ENCODE peak calls at places on chromosomes 1 and 21, in four cellular contexts. One of them, this sample, is unnamed.

GRCh38 chr1:5632814-5633213 is 359.4 kb downstream of the NPHP4 start:
- DNase-seq in A549: no peak
- DNase-seq in IMR-90: no peak
- DNase-seq in K562: no peak
- DNase-seq in this sample: no peak

GRCh38 chr1:51506537-51506936 is 12.5 kb downstream of the EPS15 start:
- DNase-seq in IMR-90: peak; percentile 81
- DNase-seq in A549: no peak
- DNase-seq in K562: no peak
- DNase-seq in this sample: no peak

GRCh38 chr1:5267603-5268235 is 613.3 kb downstream of the AJAP1 start:
- DNase-seq in IMR-90: no peak
- DNase-seq in A549: no peak
- DNase-seq in K562: no peak
- DNase-seq in this sample: no peak

GRCh38 chr1:92929461-92929860 is 31.8 kb downstream of the DIPK1A start:
- DNase-seq in K562: no peak
- DNase-seq in IMR-90: peak; percentile 46
- DNase-seq in A549: no peak
- DNase-seq in this sample: no peak

GRCh38 chr1:19096036-19096833 is 113.8 kb downstream of the UBR4 start:
- DNase-seq in A549: peak; percentile 56
- DNase-seq in IMR-90: peak; percentile 7
- DNase-seq in K562: peak; percentile 28
- DNase-seq in this sample: peak; percentile 21

GRCh38 chr1:36408479-36408878 is 10.8 kb upstream of the LSM10 start:
- DNase-seq in IMR-90: peak; percentile 61
- DNase-seq in A549: no peak
- DNase-seq in K562: no peak
- DNase-seq in this sample: no peak

GRCh38 chr1:237794071-237794470 is 96.7 kb downstream of the ZP4 start:
- DNase-seq in A549: peak; percentile 50
- DNase-seq in IMR-90: no peak
- DNase-seq in K562: no peak
- DNase-seq in this sample: no peak

GRCh38 chr1:93597697-93598096 is 83.9 kb downstream of the BCAR3 start:
- DNase-seq in A549: no peak
- DNase-seq in IMR-90: no peak
- DNase-seq in K562: no peak
- DNase-seq in this sample: no peak

GRCh38 chr21:25578070-25578961 is 29.0 kb downstream of the MRPL39 start:
- DNase-seq in A549: no peak
- DNase-seq in K562: no peak
- DNase-seq in IMR-90: peak; percentile 36
- DNase-seq in this sample: no peak

DNA sequence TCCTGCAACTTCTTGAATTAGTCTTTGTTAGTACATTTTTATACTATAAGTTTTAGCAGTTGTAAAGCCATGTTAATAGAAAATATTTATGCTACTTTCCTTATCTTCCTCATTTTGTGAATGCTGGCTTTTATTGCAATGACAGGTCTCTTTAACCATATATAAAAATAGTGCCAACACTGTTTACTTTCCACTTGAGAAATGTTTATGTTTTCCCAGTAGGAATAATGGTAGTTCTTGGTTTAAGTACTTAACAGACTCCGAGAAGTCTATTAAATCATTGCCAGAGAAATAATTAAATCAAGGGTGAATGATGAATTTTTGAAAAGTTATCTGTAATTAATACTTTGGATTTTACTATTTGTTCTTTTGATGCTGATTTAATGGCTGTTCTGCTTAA is 9.7 kb downstream of the CHML start:
- DNase-seq in K562: no peak
- DNase-seq in A549: no peak
- DNase-seq in IMR-90: no peak
- DNase-seq in this sample: no peak
- TF ChIP-seq BHLHE40 in K562: no peak
- TF ChIP-seq BHLHE40 in A549: no peak
- TF ChIP-seq BHLHE40 in IMR-90: no peak
- TF ChIP-seq BHLHE40 in this sample: no peak

GRCh38 chr1:153888518-153888917 is 34.3 kb downstream of the GATAD2B start:
- DNase-seq in K562: no peak
- DNase-seq in IMR-90: peak; percentile 16
- DNase-seq in A549: no peak
- DNase-seq in this sample: no peak
- TF ChIP-seq BHLHE40 in K562: peak; percentile 41
- TF ChIP-seq BHLHE40 in IMR-90: no peak
- TF ChIP-seq BHLHE40 in A549: no peak
- TF ChIP-seq BHLHE40 in this sample: no peak

GRCh38 chr1:193141804-193142203 is 20.0 kb downstream of the CDC73 start:
- DNase-seq in IMR-90: no peak
- DNase-seq in A549: no peak
- DNase-seq in K562: no peak
- DNase-seq in this sample: no peak
- TF ChIP-seq BHLHE40 in IMR-90: no peak
- TF ChIP-seq BHLHE40 in A549: no peak
- TF ChIP-seq BHLHE40 in K562: no peak
- TF ChIP-seq BHLHE40 in this sample: no peak

DNA sequence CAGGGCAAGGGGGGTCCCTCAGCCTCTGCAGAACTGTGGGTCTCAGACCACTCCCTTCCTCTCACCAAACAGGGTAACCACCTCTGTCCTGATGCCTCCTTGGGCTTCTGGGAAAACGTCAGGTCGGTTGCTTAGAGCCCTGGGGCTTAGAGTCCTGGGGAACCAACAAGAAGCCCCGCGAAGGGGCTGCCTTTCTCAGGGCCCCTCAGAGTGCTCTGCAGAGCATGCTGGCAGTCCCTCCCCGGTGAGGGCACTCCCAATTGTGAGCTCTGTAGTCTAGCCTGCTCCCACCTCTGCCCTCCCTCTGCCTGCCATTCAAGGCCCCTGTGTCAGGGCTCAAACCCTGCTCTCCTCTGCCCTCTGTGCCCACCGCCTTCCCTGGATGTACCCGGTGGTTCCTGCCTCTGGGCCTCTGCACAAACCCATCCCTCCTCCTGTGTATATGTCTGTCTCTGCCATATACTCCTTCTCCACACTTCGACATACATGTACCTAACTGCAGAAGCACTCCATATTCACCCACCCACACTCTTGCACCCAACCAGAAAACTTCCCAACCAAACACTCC is 92.3 kb downstream of the DMRTB1 start:
- DNase-seq in A549: no peak
- DNase-seq in K562: no peak
- DNase-seq in IMR-90: no peak
- DNase-seq in this sample: no peak
- TF ChIP-seq BHLHE40 in A549: no peak
- TF ChIP-seq BHLHE40 in K562: no peak
- TF ChIP-seq BHLHE40 in IMR-90: no peak
- TF ChIP-seq BHLHE40 in this sample: no peak

GRCh38 chr21:45299864-45300785 is 12.4 kb upstream of the POFUT2 start:
- DNase-seq in A549: no peak
- DNase-seq in IMR-90: peak; percentile 81
- DNase-seq in K562: no peak
- DNase-seq in this sample: no peak
- TF ChIP-seq BHLHE40 in A549: no peak
- TF ChIP-seq BHLHE40 in IMR-90: no peak
- TF ChIP-seq BHLHE40 in K562: no peak
- TF ChIP-seq BHLHE40 in this sample: no peak

GRCh38 chr1:2316451-2316940 is 74.9 kb downstream of the MORN1 start:
- DNase-seq in A549: no peak
- DNase-seq in IMR-90: peak; percentile 47
- DNase-seq in K562: no peak
- DNase-seq in this sample: no peak

GRCh38 chr1:2314297-2314802 is 77.0 kb downstream of the MORN1 start:
- DNase-seq in IMR-90: peak; percentile 36
- DNase-seq in K562: no peak
- DNase-seq in A549: peak; percentile 46
- DNase-seq in this sample: peak; percentile 72

GRCh38 chr1:2313651-2314296 is 77.6 kb downstream of the MORN1 start:
- DNase-seq in A549: no peak
- DNase-seq in K562: no peak
- DNase-seq in IMR-90: no peak
- DNase-seq in this sample: no peak

GRCh38 chr1:2315711-2316450 is 75.5 kb downstream of the MORN1 start:
- DNase-seq in IMR-90: no peak
- DNase-seq in A549: no peak
- DNase-seq in K562: peak; percentile 40
- DNase-seq in this sample: no peak

GRCh38 chr1:2314803-2315710 is 76.3 kb downstream of the MORN1 start:
- DNase-seq in A549: peak; percentile 35
- DNase-seq in IMR-90: peak; percentile 39
- DNase-seq in K562: peak; percentile 95
- DNase-seq in this sample: peak; percentile 86
- TF ChIP-seq BHLHE40 in A549: no peak
- TF ChIP-seq BHLHE40 in IMR-90: no peak
- TF ChIP-seq BHLHE40 in K562: no peak
- TF ChIP-seq BHLHE40 in this sample: no peak

GRCh38 chr1:53517821-53518352 is 58.7 kb downstream of the DMRTB1 start:
- DNase-seq in IMR-90: no peak
- DNase-seq in K562: no peak
- DNase-seq in A549: no peak
- DNase-seq in this sample: no peak
- TF ChIP-seq BHLHE40 in IMR-90: no peak
- TF ChIP-seq BHLHE40 in K562: no peak
- TF ChIP-seq BHLHE40 in A549: no peak
- TF ChIP-seq BHLHE40 in this sample: no peak

DNA sequence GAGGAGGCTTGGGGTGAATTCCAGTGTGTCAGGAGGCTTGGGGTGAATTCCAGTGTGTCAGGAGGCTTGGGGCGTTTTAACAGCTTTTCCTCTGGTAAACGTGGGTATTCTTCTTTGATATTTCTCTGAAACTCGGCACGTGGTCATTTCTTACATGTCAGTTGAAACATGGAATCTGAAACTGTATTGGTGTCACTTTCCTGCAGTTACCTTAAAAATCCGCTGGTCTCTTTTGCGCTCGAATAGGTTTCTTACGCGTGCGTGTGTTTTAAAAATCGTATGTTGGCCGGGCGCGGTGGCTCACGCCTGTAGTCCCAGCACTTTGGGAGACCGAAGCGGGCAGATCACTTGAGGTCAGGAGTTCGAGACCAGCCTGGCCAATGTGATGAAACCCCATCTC is 33.5 kb downstream of the PRKCZ start:
- DNase-seq in IMR-90: no peak
- DNase-seq in A549: no peak
- DNase-seq in K562: no peak
- DNase-seq in this sample: no peak
- TF ChIP-seq BHLHE40 in IMR-90: no peak
- TF ChIP-seq BHLHE40 in A549: no peak
- TF ChIP-seq BHLHE40 in K562: no peak
- TF ChIP-seq BHLHE40 in this sample: no peak

GRCh38 chr1:25474439-25475047 is 43.8 kb downstream of the MACO1 start:
- DNase-seq in K562: no peak
- DNase-seq in IMR-90: no peak
- DNase-seq in A549: no peak
- DNase-seq in this sample: no peak

GRCh38 chr1:25476186-25477097 is 45.7 kb downstream of the MACO1 start:
- DNase-seq in IMR-90: no peak
- DNase-seq in K562: no peak
- DNase-seq in A549: no peak
- DNase-seq in this sample: no peak

GRCh38 chr1:25473653-25474225 is 43.0 kb downstream of the MACO1 start:
- DNase-seq in IMR-90: no peak
- DNase-seq in K562: no peak
- DNase-seq in A549: no peak
- DNase-seq in this sample: no peak

GRCh38 chr1:25469177-25469576 is 38.5 kb downstream of the MACO1 start:
- DNase-seq in A549: no peak
- DNase-seq in K562: no peak
- DNase-seq in IMR-90: peak; percentile 80
- DNase-seq in this sample: no peak

DNA sequence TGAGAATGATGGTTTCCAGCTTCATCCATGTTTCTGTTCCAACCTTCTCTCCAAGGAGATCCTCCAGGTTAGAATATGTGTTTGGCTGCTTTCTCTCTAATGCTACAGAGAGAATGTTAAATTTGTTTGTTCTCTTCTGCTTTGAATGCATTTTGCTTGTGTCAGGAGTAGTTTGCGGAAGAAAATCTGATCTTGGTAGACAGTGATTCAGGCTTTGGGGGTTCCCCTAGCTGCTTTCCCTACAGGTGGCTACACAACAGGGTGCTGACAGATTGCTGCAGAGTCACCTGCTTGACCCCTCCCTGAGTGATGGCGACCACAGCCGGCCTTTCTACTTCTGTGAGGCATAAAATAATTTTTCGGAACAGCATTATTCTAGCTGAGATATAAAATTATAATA is 41.8 kb downstream of the MACO1 start:
- DNase-seq in A549: no peak
- DNase-seq in IMR-90: no peak
- DNase-seq in K562: no peak
- DNase-seq in this sample: no peak
- TF ChIP-seq BHLHE40 in A549: no peak
- TF ChIP-seq BHLHE40 in IMR-90: no peak
- TF ChIP-seq BHLHE40 in K562: no peak
- TF ChIP-seq BHLHE40 in this sample: no peak